ENCODE peak calls at places on chromosome 15, in seven cellular contexts. Z is AG08395; X is AG08396; F is amygdala; W is iPS-NIHi11; O is activated T-cell treated with anti-CD3 and anti-CD28 coated beads, Interleukin-2, amount 50 U/mL, for 72 hours; J is cardiac septum. P is an unnamed sample.
A peak's percentile ranks its signal among the peaks of the same experiment; 100 is the strongest.

GRCh38 chr15:79308874-79309273 is 2.0 kb upstream of the TMED3 start:
- DNase-seq in Z (no peak), X (no peak), F (no peak), W (peak; percentile 16), O (no peak), J (no peak), P (no peak)

GRCh38 chr15:63601026-63601726 is 4.0 kb downstream of the FBXL22 start:
- DNase-seq in Z (peak; percentile 47), X (peak; percentile 65), F (no peak), W (peak; percentile 53), O (peak; percentile 68), J (no peak), P (no peak)

GRCh38 chr15:97960364-97961066 is at the start of gene ARRDC4:
- DNase-seq in Z (peak; percentile 97), X (peak; percentile 96), F (peak; percentile 100), W (peak; percentile 94), O (peak; percentile 97), J (peak; percentile 100), P (peak; percentile 98)

GRCh38 chr15:101198820-101199219 is 53.0 kb downstream of the CHSY1 start:
- DNase-seq in Z (no peak), X (no peak), F (no peak), W (no peak), O (no peak), J (no peak), P (no peak)

GRCh38 chr15:52200831-52201365 is 9.7 kb upstream of the GNB5 start:
- DNase-seq in Z (no peak), X (no peak), F (no peak), W (no peak), O (no peak), J (no peak), P (no peak)

GRCh38 chr15:85750807-85751730 is 43.7 kb downstream of the KLHL25 start:
- DNase-seq in Z (no peak), X (no peak), F (peak; percentile 79), W (peak; percentile 73), O (no peak), J (peak; percentile 76), P (no peak)

GRCh38 chr15:62392411-62392810 is 227.3 kb upstream of the C2CD4B start:
- DNase-seq in Z (no peak), X (peak; percentile 29), F (no peak), W (peak; percentile 20), O (peak; percentile 16), J (no peak), P (no peak)

GRCh38 chr15:76566276-76566675 is 229.7 kb downstream of the ISL2 start:
- DNase-seq in Z (no peak), X (no peak), F (no peak), W (no peak), O (no peak), J (no peak), P (no peak)

GRCh38 chr15:22968356-22968755 is 11.8 kb downstream of the CYFIP1 start:
- DNase-seq in Z (peak; percentile 75), X (peak; percentile 75), F (no peak), W (no peak), O (no peak), J (peak; percentile 9), P (no peak)

GRCh38 chr15:47194718-47195117 is 522.6 kb upstream of the SEMA6D start:
- DNase-seq in Z (peak; percentile 39), X (peak; percentile 16), F (no peak), W (no peak), O (no peak), J (no peak), P (no peak)

P was measured in iPS DF 19.7.